ENCODE peak calls at places on chromosomes 4 and X, in seven cellular contexts. E, D, T, J, K, C and V are unnamed samples.

GRCh38 chrX:125236955-125237354 is 82.7 kb upstream of the TEX13C start:
- DNase-seq in K (no peak), T (no peak), J (no peak), C (no peak), E (no peak), D (no peak), V (no peak)

GRCh38 chr4:188780686-188781085 is 641.4 kb downstream of the TRIML1 start:
- DNase-seq in K (no peak), C (no peak), J (no peak), T (no peak), E (no peak), D (no peak), V (no peak)

GRCh38 chr4:173448103-173448502 is 49.2 kb upstream of the SCRG1 start:
- DNase-seq in E (peak; percentile 19), K (peak; percentile 34), T (no peak), C (no peak), D (no peak), J (no peak), V (no peak)

GRCh38 chr4:118732591-118733330 is 47.6 kb downstream of the METTL14 start:
- DNase-seq in D (no peak), C (no peak), E (no peak), T (no peak), J (no peak), K (no peak), V (no peak)

GRCh38 chr4:60389636-60390035 is 810.5 kb upstream of the ADGRL3 start:
- DNase-seq in J (no peak), T (no peak), D (no peak), E (no peak), K (no peak), C (no peak), V (no peak)

GRCh38 chrX:24479924-24480722 is 15.0 kb downstream of the PDK3 start:
- DNase-seq in D (peak; percentile 52), K (no peak), T (peak; percentile 63), C (no peak), J (no peak), E (no peak), V (no peak)

GRCh38 chr4:136690363-136690762 is 841.9 kb downstream of the PCDH18 start:
- DNase-seq in K (no peak), C (no peak), J (no peak), D (no peak), T (no peak), E (no peak), V (no peak)

GRCh38 chr4:151530783-151531182 is 121.8 kb downstream of the FHIP1A start:
- DNase-seq in D (no peak), E (no peak), C (no peak), K (peak; percentile 50), T (no peak), J (no peak), V (no peak)

GRCh38 chr4:149605601-149606378 is 209.9 kb downstream of the IQCM start:
- DNase-seq in D (no peak), K (no peak), C (no peak), J (no peak), T (no peak), E (peak; percentile 4), V (no peak)

GRCh38 chr4:2805712-2806391 is 13.0 kb downstream of the SH3BP2 start:
- DNase-seq in E (no peak), J (no peak), K (peak; percentile 29), T (peak; percentile 90), D (no peak), C (no peak), V (no peak)

GRCh38 chrX:20320461-20321159 is 53.9 kb upstream of the RPS6KA3 start:
- DNase-seq in K (no peak), E (no peak), J (no peak), T (peak; percentile 45), D (peak; percentile 1), C (no peak), V (no peak)

GRCh38 chr4:8329859-8330761 is 60.6 kb downstream of the HTRA3 start:
- DNase-seq in E (no peak), D (no peak), T (peak; percentile 37), K (no peak), J (no peak), C (no peak), V (no peak)

GRCh38 chrX:111506826-111507225 is 4.6 kb upstream of the SERTM2 start:
- DNase-seq in K (no peak), T (no peak), J (no peak), C (no peak), D (no peak), E (no peak), V (no peak)

GRCh38 chr4:152935661-152936445 is at the start of gene FHDC1:
- DNase-seq in D (no peak), E (no peak), K (no peak), J (peak; percentile 78), T (peak; percentile 90), C (peak; percentile 29), V (peak; percentile 85)

GRCh38 chr4:156677136-156677535 is 294.5 kb downstream of the PDGFC start:
- DNase-seq in E (no peak), J (no peak), C (peak; percentile 64), D (no peak), T (no peak), K (peak; percentile 52), V (no peak)

GRCh38 chr4:15341022-15341732 is 86.7 kb upstream of the C1QTNF7 start:
- DNase-seq in T (no peak), C (no peak), K (no peak), E (no peak), D (no peak), J (no peak), V (no peak)

DNA sequence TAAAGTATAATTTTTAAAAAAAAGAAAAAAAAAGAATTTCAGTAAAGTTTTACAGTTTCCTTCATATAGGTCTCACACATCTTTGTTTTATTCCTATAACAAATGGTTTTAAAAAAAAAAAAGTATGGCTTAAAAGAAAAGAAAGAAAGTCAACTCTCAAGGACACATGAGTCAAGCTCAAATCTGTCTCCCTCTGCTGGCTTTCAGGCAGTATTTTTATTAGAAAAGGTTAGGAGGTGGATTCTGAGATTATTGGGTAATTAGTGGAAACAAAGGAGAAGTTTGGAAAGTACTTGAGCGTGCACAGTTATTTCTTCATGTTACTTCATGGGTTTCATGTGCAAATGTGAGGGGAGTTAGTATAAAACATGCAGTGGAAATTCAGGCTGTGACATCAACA is 36.6 kb upstream of the BTC start:
- DNase-seq in T (no peak), D (no peak), J (no peak), C (no peak), K (peak; percentile 6), E (no peak), V (no peak)
- TF ChIP-seq CTCF in T (no peak), D (no peak), J (peak; percentile 52), C (peak; percentile 57), K (peak; percentile 26), E (peak; percentile 9), V (peak; percentile 27)

GRCh38 chr4:185640809-185641675 is 105.7 kb upstream of the PDLIM3 start:
- DNase-seq in C (peak; percentile 63), T (no peak), J (no peak), D (no peak), K (peak; percentile 88), E (peak; percentile 12), V (no peak)
- TF ChIP-seq CTCF in C (peak; percentile 57), T (peak; percentile 47), J (peak; percentile 77), D (peak; percentile 20), K (peak; percentile 48), E (peak; percentile 42), V (peak; percentile 62)

GRCh38 chr4:154562697-154563254 is at the start of gene FGB:
- DNase-seq in K (no peak), C (no peak), T (no peak), D (no peak), J (no peak), E (no peak), V (no peak)

GRCh38 chr4:154560824-154561231 is 2.0 kb upstream of the FGB start:
- DNase-seq in C (no peak), D (no peak), E (no peak), K (peak; percentile 34), J (no peak), T (no peak), V (no peak)

GRCh38 chr4:154564311-154564710 is 1.5 kb downstream of the FGB start:
- DNase-seq in C (no peak), E (no peak), J (no peak), T (no peak), K (no peak), D (no peak), V (no peak)

GRCh38 chr4:154559931-154560801 is 2.6 kb upstream of the FGB start:
- DNase-seq in E (no peak), D (no peak), T (no peak), K (no peak), J (no peak), C (no peak), V (no peak)

GRCh38 chr4:154559141-154559841 is 3.5 kb upstream of the FGB start:
- DNase-seq in T (no peak), E (no peak), K (peak; percentile 66), C (peak; percentile 44), J (no peak), D (no peak), V (no peak)
- TF ChIP-seq CTCF in T (peak; percentile 46), E (peak; percentile 51), K (peak; percentile 60), C (peak; percentile 65), J (peak; percentile 76), D (peak; percentile 32), V (peak; percentile 77)

GRCh38 chr4:47705326-47705981 is 132.4 kb downstream of the CORIN start:
- DNase-seq in C (no peak), T (no peak), D (no peak), K (peak; percentile 48), J (no peak), E (no peak), V (no peak)

GRCh38 chr4:47703964-47704363 is 133.9 kb downstream of the CORIN start:
- DNase-seq in T (no peak), D (no peak), C (no peak), E (peak; percentile 5), K (no peak), J (no peak), V (no peak)

GRCh38 chr4:47703008-47703407 is 134.9 kb downstream of the CORIN start:
- DNase-seq in K (no peak), J (no peak), D (no peak), E (no peak), C (no peak), T (no peak), V (no peak)

GRCh38 chr4:47701286-47701685 is 136.6 kb downstream of the CORIN start:
- DNase-seq in J (no peak), E (no peak), T (no peak), K (no peak), C (no peak), D (no peak), V (no peak)

DNA sequence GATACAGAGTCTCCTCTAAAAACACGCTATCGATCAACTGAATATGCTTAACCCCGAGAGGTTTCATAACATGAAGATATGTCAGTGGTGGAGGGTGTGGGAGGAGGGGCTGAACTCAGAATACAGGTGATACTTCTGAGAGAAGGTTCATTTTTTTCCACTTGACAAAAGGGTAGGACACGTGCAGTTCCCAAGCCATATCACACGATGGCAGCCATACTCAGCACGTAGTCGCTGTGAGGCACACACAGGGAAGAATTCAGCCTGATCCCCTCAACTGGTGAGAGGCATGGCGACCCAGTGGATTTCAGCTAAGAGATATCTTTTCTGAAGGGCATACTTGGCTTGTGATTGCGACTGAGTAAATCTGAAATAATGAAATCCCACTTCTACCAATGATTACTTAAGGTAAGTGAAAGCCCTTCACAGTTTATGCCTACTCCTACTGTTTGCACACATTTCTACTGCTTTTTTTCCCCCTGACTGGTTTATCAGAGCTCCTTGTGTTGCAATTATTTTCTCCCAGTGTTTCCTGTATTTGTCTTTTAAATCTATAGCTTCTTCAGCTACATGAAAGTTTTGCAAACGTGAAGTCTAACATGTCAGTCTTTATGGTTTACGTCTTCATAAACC is 133.1 kb downstream of the CORIN start:
- DNase-seq in J (no peak), T (no peak), C (no peak), D (no peak), K (peak; percentile 60), E (no peak), V (no peak)
- TF ChIP-seq CTCF in J (peak; percentile 67), T (peak; percentile 32), C (peak; percentile 47), D (no peak), K (peak; percentile 50), E (peak; percentile 57), V (peak; percentile 60)

GRCh38 chrX:153968754-153969124 is 2.9 kb downstream of the HCFC1 start:
- DNase-seq in E (no peak), J (no peak), D (no peak), T (no peak), K (no peak), C (no peak), V (no peak)
- TF ChIP-seq CTCF in E (peak; percentile 11), J (no peak), D (no peak), T (peak; percentile 3), K (no peak), C (no peak), V (peak; percentile 20)